ENCODE peak calls at places on chromosomes 2 and 18, in four cellular contexts. One of them, this sample, is unnamed.

GRCh38 chr18:48488388-48488850 is 50.4 kb upstream of the CTIF start:
- DNase-seq in Peyer's patch: peak; percentile 56
- DNase-seq in mesothelial cell of epicardium: peak; percentile 44
- DNase-seq in A172: peak; percentile 93
- DNase-seq in this sample: no peak

GRCh38 chr18:3252843-3253242 is 5.2 kb downstream of the MYL12A start:
- DNase-seq in Peyer's patch: no peak
- DNase-seq in mesothelial cell of epicardium: no peak
- DNase-seq in A172: no peak
- DNase-seq in this sample: no peak

GRCh38 chr2:181918188-181918587 is 26.7 kb downstream of the ITPRID2 start:
- DNase-seq in Peyer's patch: no peak
- DNase-seq in mesothelial cell of epicardium: no peak
- DNase-seq in A172: no peak
- DNase-seq in this sample: no peak

GRCh38 chr18:31835528-31836138 is 75.0 kb upstream of the SLC25A52 start:
- DNase-seq in Peyer's patch: no peak
- DNase-seq in mesothelial cell of epicardium: no peak
- DNase-seq in A172: no peak
- DNase-seq in this sample: peak; percentile 65

GRCh38 chr18:50507120-50507590 is 52.7 kb upstream of the MAPK4 start:
- DNase-seq in Peyer's patch: peak; percentile 55
- DNase-seq in mesothelial cell of epicardium: no peak
- DNase-seq in A172: peak; percentile 16
- DNase-seq in this sample: peak; percentile 80

GRCh38 chr2:234611209-234611608 is 114.3 kb upstream of the ARL4C start:
- DNase-seq in Peyer's patch: no peak
- DNase-seq in mesothelial cell of epicardium: no peak
- DNase-seq in A172: no peak
- DNase-seq in this sample: no peak

GRCh38 chr2:58992062-58992736 is 751.1 kb upstream of the FANCL start:
- DNase-seq in Peyer's patch: no peak
- DNase-seq in mesothelial cell of epicardium: no peak
- DNase-seq in A172: peak; percentile 4
- DNase-seq in this sample: no peak

GRCh38 chr2:163171786-163172549 is 333.4 kb upstream of the KCNH7 start:
- DNase-seq in Peyer's patch: no peak
- DNase-seq in mesothelial cell of epicardium: no peak
- DNase-seq in A172: no peak
- DNase-seq in this sample: no peak

GRCh38 chr2:2876350-2877042 is 501.1 kb downstream of the EIPR1 start:
- DNase-seq in Peyer's patch: no peak
- DNase-seq in mesothelial cell of epicardium: no peak
- DNase-seq in A172: no peak
- DNase-seq in this sample: no peak

GRCh38 chr2:15752552-15753232 is 161.0 kb downstream of the DDX1 start:
- DNase-seq in Peyer's patch: no peak
- DNase-seq in mesothelial cell of epicardium: no peak
- DNase-seq in A172: no peak
- DNase-seq in this sample: no peak

GRCh38 chr2:176212276-176212675 is 23.8 kb downstream of the HOXD1 start:
- DNase-seq in Peyer's patch: no peak
- DNase-seq in mesothelial cell of epicardium: no peak
- DNase-seq in A172: no peak
- DNase-seq in this sample: no peak

GRCh38 chr2:155815851-155816250 is 516.7 kb downstream of the NR4A2 start:
- DNase-seq in Peyer's patch: no peak
- DNase-seq in mesothelial cell of epicardium: no peak
- DNase-seq in A172: peak; percentile 33
- DNase-seq in this sample: no peak